ENCODE peak calls at places on chromosomes 5 and 9, in eight cellular contexts. Z is heart left ventricle, O is Karpas-422, P is Panc1, G is upper lobe of right lung, M is neuronal stem cell, W is pancreas, F is heart right ventricle. T is an unnamed sample.

GRCh38 chr9:131500939-131501541 is 1.7 kb upstream of the POMT1 start:
- DNase-seq in Z (no peak), O (no peak), P (no peak), G (no peak), M (no peak), W (no peak), F (no peak), T (no peak)

GRCh38 chr5:669111-669841 is 23.9 kb downstream of the TPPP start:
- DNase-seq in Z (peak; percentile 26), O (peak; percentile 68), P (no peak), G (peak; percentile 65), M (peak; percentile 46), W (no peak), F (no peak), T (peak; percentile 78)

GRCh38 chr9:79615038-79615437 is 43.3 kb downstream of the TLE4 start:
- DNase-seq in Z (no peak), O (no peak), P (no peak), G (no peak), M (no peak), W (no peak), F (no peak), T (no peak)

GRCh38 chr9:78765861-78766260 is 468.9 kb downstream of the PSAT1 start:
- DNase-seq in Z (no peak), O (no peak), P (no peak), G (no peak), M (no peak), W (no peak), F (no peak), T (no peak)

GRCh38 chr9:110835859-110836271 is 167.3 kb downstream of the MUSK start:
- DNase-seq in Z (no peak), O (no peak), P (no peak), G (no peak), M (no peak), W (no peak), F (no peak), T (no peak)

GRCh38 chr5:159441441-159441840 is 111.2 kb upstream of the IL12B start:
- DNase-seq in Z (peak; percentile 50), O (no peak), P (no peak), G (no peak), M (no peak), W (no peak), F (peak; percentile 42), T (no peak)

GRCh38 chr9:96523429-96523828 is 73.5 kb downstream of the HABP4 start:
- DNase-seq in Z (peak; percentile 73), O (no peak), P (no peak), G (no peak), M (no peak), W (no peak), F (peak; percentile 78), T (peak; percentile 82)

GRCh38 chr5:66757219-66757833 is 161.1 kb downstream of the MAST4 start:
- DNase-seq in Z (peak; percentile 37), O (peak; percentile 81), P (peak; percentile 28), G (no peak), M (peak; percentile 21), W (peak; percentile 20), F (peak; percentile 54), T (no peak)

GRCh38 chr9:71729816-71730526 is 38.3 kb downstream of the CEMIP2 start:
- DNase-seq in Z (no peak), O (no peak), P (no peak), G (no peak), M (no peak), W (no peak), F (no peak), T (no peak)

GRCh38 chr9:71736236-71736635 is 32.1 kb downstream of the CEMIP2 start:
- DNase-seq in Z (no peak), O (no peak), P (no peak), G (no peak), M (no peak), W (no peak), F (no peak), T (no peak)

GRCh38 chr9:71733176-71733575 is 35.1 kb downstream of the CEMIP2 start:
- DNase-seq in Z (no peak), O (no peak), P (no peak), G (no peak), M (no peak), W (no peak), F (no peak), T (no peak)

GRCh38 chr9:71737455-71737854 is 30.9 kb downstream of the CEMIP2 start:
- DNase-seq in Z (no peak), O (no peak), P (no peak), G (no peak), M (no peak), W (no peak), F (no peak), T (no peak)

DNA sequence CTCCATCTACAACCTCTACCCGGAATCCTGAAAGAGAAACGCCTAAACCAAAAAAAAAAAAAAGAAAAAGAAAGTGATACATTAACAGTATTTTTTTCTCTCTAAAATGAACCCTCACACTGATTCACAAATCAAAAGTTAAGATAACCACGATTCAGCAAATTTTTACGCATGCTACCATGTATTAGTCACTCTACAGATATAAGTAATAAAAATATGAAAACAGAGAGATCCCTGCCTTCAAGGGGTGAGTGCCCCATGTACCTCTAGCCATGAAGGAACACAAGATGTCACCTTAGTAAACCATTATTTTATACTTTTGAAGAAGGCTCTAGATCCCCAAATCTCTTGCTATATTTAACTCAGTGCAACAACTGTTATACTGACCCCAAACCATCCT is 33.4 kb downstream of the CEMIP2 start:
- DNase-seq in Z (no peak), O (no peak), P (no peak), G (no peak), M (no peak), W (no peak), F (no peak), T (no peak)
- H3K4me1 ChIP-seq in Z (no peaks in the 10 kb centered on the region), O (no peaks in the 10 kb centered on the region), P (no peaks in the 10 kb centered on the region), G (no peaks in the 10 kb centered on the region), M (peaks cover 2% of the 10 kb centered on the region), W (peaks cover 28% of the 10 kb centered on the region), F (no peaks in the 10 kb centered on the region), T (no peaks in the 10 kb centered on the region)

GRCh38 chr9:742914-743594 is 98.4 kb upstream of the DMRT1 start:
- DNase-seq in Z (no peak), O (no peak), P (no peak), G (no peak), M (no peak), W (no peak), F (no peak), T (no peak)

GRCh38 chr9:744790-745456 is 96.6 kb upstream of the DMRT1 start:
- DNase-seq in Z (peak; percentile 83), O (no peak), P (no peak), G (no peak), M (no peak), W (peak; percentile 95), F (peak; percentile 81), T (no peak)

GRCh38 chr9:739362-739761 is 102.1 kb upstream of the DMRT1 start:
- DNase-seq in Z (no peak), O (no peak), P (no peak), G (no peak), M (no peak), W (no peak), F (no peak), T (no peak)

GRCh38 chr9:744046-744712 is 97.3 kb upstream of the DMRT1 start:
- DNase-seq in Z (no peak), O (no peak), P (no peak), G (no peak), M (no peak), W (no peak), F (no peak), T (no peak)

GRCh38 chr9:742104-742503 is 99.4 kb upstream of the DMRT1 start:
- DNase-seq in Z (no peak), O (no peak), P (no peak), G (no peak), M (no peak), W (no peak), F (no peak), T (no peak)
- H3K27ac ChIP-seq in Z (no peak overlapping the region), O (no peak overlapping the region), P (no peak overlapping the region), G (no peak overlapping the region), M (no peak overlapping the region), W (no peak overlapping the region), F (peak overlapping the region; percentile 78), T (peak overlapping the region; percentile 1)

GRCh38 chr9:90813011-90813410 is 11.4 kb downstream of the SYK start:
- DNase-seq in Z (no peak), O (no peak), P (no peak), G (no peak), M (no peak), W (no peak), F (no peak), T (no peak)

GRCh38 chr9:90815944-90816357 is 14.3 kb downstream of the SYK start:
- DNase-seq in Z (no peak), O (no peak), P (no peak), G (no peak), M (no peak), W (no peak), F (no peak), T (no peak)

GRCh38 chr9:90815183-90815943 is 13.7 kb downstream of the SYK start:
- DNase-seq in Z (no peak), O (peak; percentile 89), P (no peak), G (no peak), M (no peak), W (no peak), F (no peak), T (no peak)

GRCh38 chr9:90813523-90813922 is 11.9 kb downstream of the SYK start:
- DNase-seq in Z (no peak), O (peak; percentile 97), P (no peak), G (no peak), M (no peak), W (no peak), F (no peak), T (no peak)

DNA sequence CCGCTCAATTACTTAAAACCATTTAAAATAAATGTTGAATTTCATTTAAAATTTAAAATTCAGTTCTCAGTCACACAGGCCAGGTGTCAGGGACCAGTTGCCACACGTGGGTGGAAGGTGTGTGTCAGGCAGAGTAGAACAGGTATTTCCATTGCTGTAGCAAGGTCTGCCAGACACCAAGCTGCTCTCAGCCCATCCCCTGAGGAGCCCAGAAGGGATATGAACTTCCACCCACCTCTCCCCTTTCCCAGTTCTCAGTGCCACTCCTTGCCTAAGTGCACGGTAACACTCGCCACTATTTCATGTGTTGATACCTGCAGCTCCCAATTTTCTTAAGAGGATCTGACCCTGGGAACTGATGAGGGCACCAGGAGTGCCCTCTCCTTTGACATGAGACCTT is 12.7 kb downstream of the SYK start:
- DNase-seq in Z (no peak), O (peak; percentile 55), P (no peak), G (no peak), M (no peak), W (no peak), F (no peak), T (no peak)
- H3K4me1 ChIP-seq in Z (no peaks in the 10 kb centered on the region), O (peaks cover 68% of the 10 kb centered on the region), P (no peaks in the 10 kb centered on the region), G (peaks cover 14% of the 10 kb centered on the region), M (no peaks in the 10 kb centered on the region), W (no peaks in the 10 kb centered on the region), F (no peaks in the 10 kb centered on the region), T (no peaks in the 10 kb centered on the region)

DNA sequence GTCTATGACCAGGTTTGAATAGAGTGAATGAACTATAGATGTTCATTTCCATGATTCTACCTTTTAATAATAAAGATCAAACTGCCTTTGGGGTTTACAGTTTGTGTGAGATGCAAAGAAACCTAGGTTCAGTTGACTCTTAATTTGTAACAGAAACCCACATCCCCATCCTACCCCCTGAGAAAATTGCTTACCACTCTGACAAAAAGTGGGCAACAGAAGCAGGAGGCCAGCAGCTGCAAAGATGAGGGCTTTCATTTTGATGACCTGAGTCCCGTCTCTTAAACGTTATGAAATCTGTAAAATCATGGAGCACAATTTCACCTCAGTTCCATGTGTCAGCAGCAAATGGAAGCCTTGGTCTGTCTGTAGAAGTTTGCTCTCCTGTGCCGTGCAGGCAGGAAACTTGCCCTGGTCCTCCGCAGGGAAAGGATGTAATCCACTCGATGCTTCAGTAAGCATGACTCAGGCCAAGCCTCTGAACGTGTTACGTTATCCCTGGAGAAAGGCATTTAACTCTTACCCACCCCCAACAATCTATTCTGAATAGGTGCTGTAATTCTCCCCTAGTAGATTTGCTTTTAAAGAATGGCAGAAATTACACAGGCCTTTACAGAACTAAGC is at the start of gene F2RL2:
- DNase-seq in Z (peak; percentile 15), O (no peak), P (no peak), G (no peak), M (peak; percentile 33), W (no peak), F (no peak), T (no peak)
- H3K27ac ChIP-seq in Z (no peak within 1 kb of the TSS), O (no peak within 1 kb of the TSS), P (peak within 1 kb of the TSS; percentile 26), G (no peak within 1 kb of the TSS), M (no peak within 1 kb of the TSS), W (no peak within 1 kb of the TSS), F (no peak within 1 kb of the TSS), T (no peak within 1 kb of the TSS)